ENCODE peak calls at places on chromosomes 16 and 17, in four cellular contexts. One of them, this sample, is unnamed.

GRCh38 chr17:44004077-44004760 is at the start of gene NAGS:
- DNase-seq in activated effector memory CD4-positive, alpha-beta T cell treated with Interleukin-2 at 50 U/mL for 16 hours: no peak
- DNase-seq in activated T-helper 1 cell treated with Interleukin-2 at 50 U/mL for 16 hours: no peak
- DNase-seq in GM23248: peak
- DNase-seq in this sample: no peak

GRCh38 chr17:9475259-9475658 is 100.4 kb downstream of the STX8 start:
- DNase-seq in activated T-helper 1 cell treated with Interleukin-2 at 50 U/mL for 16 hours: no peak
- DNase-seq in GM23248: no peak
- DNase-seq in activated effector memory CD4-positive, alpha-beta T cell treated with Interleukin-2 at 50 U/mL for 16 hours: no peak
- DNase-seq in this sample: no peak

GRCh38 chr16:3734084-3734757 is 16.9 kb upstream of the TRAP1 start:
- DNase-seq in activated effector memory CD4-positive, alpha-beta T cell treated with Interleukin-2 at 50 U/mL for 16 hours: no peak
- DNase-seq in GM23248: no peak
- DNase-seq in activated T-helper 1 cell treated with Interleukin-2 at 50 U/mL for 16 hours: no peak
- DNase-seq in this sample: no peak

GRCh38 chr16:85759631-85760419 is 8.9 kb upstream of the C16orf74 start:
- DNase-seq in GM23248: peak
- DNase-seq in activated effector memory CD4-positive, alpha-beta T cell treated with Interleukin-2 at 50 U/mL for 16 hours: no peak
- DNase-seq in activated T-helper 1 cell treated with Interleukin-2 at 50 U/mL for 16 hours: no peak
- DNase-seq in this sample: no peak

GRCh38 chr17:15289285-15290185 is 24.4 kb upstream of the PMP22 start:
- DNase-seq in GM23248: peak
- DNase-seq in activated effector memory CD4-positive, alpha-beta T cell treated with Interleukin-2 at 50 U/mL for 16 hours: no peak
- DNase-seq in activated T-helper 1 cell treated with Interleukin-2 at 50 U/mL for 16 hours: no peak
- DNase-seq in this sample: peak

GRCh38 chr17:27968206-27968732 is 74.2 kb upstream of the NLK start:
- DNase-seq in activated effector memory CD4-positive, alpha-beta T cell treated with Interleukin-2 at 50 U/mL for 16 hours: no peak
- DNase-seq in activated T-helper 1 cell treated with Interleukin-2 at 50 U/mL for 16 hours: no peak
- DNase-seq in GM23248: no peak
- DNase-seq in this sample: no peak

GRCh38 chr16:30063893-30064745 is 1.4 kb upstream of the ALDOA start:
- DNase-seq in activated T-helper 1 cell treated with Interleukin-2 at 50 U/mL for 16 hours: peak
- DNase-seq in activated effector memory CD4-positive, alpha-beta T cell treated with Interleukin-2 at 50 U/mL for 16 hours: peak
- DNase-seq in GM23248: peak
- DNase-seq in this sample: peak

GRCh38 chr16:25635449-25635848 is 56.3 kb upstream of the HS3ST4 start:
- DNase-seq in activated effector memory CD4-positive, alpha-beta T cell treated with Interleukin-2 at 50 U/mL for 16 hours: no peak
- DNase-seq in GM23248: no peak
- DNase-seq in activated T-helper 1 cell treated with Interleukin-2 at 50 U/mL for 16 hours: no peak
- DNase-seq in this sample: no peak

GRCh38 chr16:945271-946047 is 25.3 kb downstream of the LMF1 start:
- DNase-seq in activated effector memory CD4-positive, alpha-beta T cell treated with Interleukin-2 at 50 U/mL for 16 hours: no peak
- DNase-seq in activated T-helper 1 cell treated with Interleukin-2 at 50 U/mL for 16 hours: no peak
- DNase-seq in GM23248: no peak
- DNase-seq in this sample: no peak

GRCh38 chr16:84659656-84660300 is 11.5 kb downstream of the KLHL36 start:
- DNase-seq in GM23248: no peak
- DNase-seq in activated T-helper 1 cell treated with Interleukin-2 at 50 U/mL for 16 hours: no peak
- DNase-seq in activated effector memory CD4-positive, alpha-beta T cell treated with Interleukin-2 at 50 U/mL for 16 hours: no peak
- DNase-seq in this sample: no peak

GRCh38 chr16:2795714-2796143 is 2.5 kb upstream of the PRSS41 start:
- DNase-seq in activated T-helper 1 cell treated with Interleukin-2 at 50 U/mL for 16 hours: no peak
- DNase-seq in GM23248: no peak
- DNase-seq in activated effector memory CD4-positive, alpha-beta T cell treated with Interleukin-2 at 50 U/mL for 16 hours: no peak
- DNase-seq in this sample: no peak

This sample was measured in NCI-H460.